ENCODE peak calls at places on chromosome X, in six cellular contexts. B is SK-N-SH, H is GM12878, A is K562, K is GM23338, N is HepG2. U is an unnamed sample.

GRCh38 chrX:22025751-22026150 is 6.4 kb upstream of the PHEX start:
- DNase-seq in N (peak), B (no peak), K (no peak), A (no peak), H (no peak), U (no peak)

GRCh38 chrX:107978080-107978479 is 4.1 kb downstream of the TEX13B start:
- DNase-seq in N (no peak), K (peak), B (no peak), H (no peak), A (no peak), U (no peak)

GRCh38 chrX:39627257-39627656 is 470.5 kb downstream of the BCOR start:
- DNase-seq in H (no peak), B (peak), N (no peak), A (peak), K (no peak), U (no peak)

GRCh38 chrX:11745881-11746280 is 12.2 kb upstream of the MSL3 start:
- DNase-seq in A (no peak), K (no peak), N (no peak), B (no peak), H (no peak), U (no peak)

GRCh38 chrX:111886678-111887077 is 10.7 kb downstream of the TRPC5OS start:
- DNase-seq in N (no peak), B (no peak), H (no peak), A (no peak), K (no peak), U (no peak)

GRCh38 chrX:70452143-70452733 is 7.6 kb downstream of the DLG3 start:
- DNase-seq in H (no peak), K (peak), N (peak), A (peak), B (peak), U (peak)

GRCh38 chrX:5236096-5236495 is 992.6 kb downstream of the NLGN4X start:
- DNase-seq in H (no peak), N (no peak), A (no peak), K (peak), B (peak), U (no peak)

GRCh38 chrX:151596282-151596681 is 32.8 kb downstream of the PASD1 start:
- DNase-seq in H (no peak), B (no peak), N (no peak), K (peak), A (no peak), U (no peak)

GRCh38 chrX:49995021-49995731 is 72.8 kb downstream of the CLCN5 start:
- DNase-seq in N (peak), A (no peak), B (no peak), K (peak), H (no peak), U (peak)

GRCh38 chrX:9855536-9856320 is 69.5 kb downstream of the SHROOM2 start:
- DNase-seq in B (no peak), A (no peak), K (no peak), N (no peak), H (no peak), U (no peak)

GRCh38 chrX:113962338-113962737 is 621.5 kb upstream of the HTR2C start:
- DNase-seq in B (no peak), N (no peak), K (no peak), A (no peak), H (no peak), U (no peak)

GRCh38 chrX:9897761-9898161 is 69.4 kb upstream of the CLDN34 start:
- DNase-seq in A (no peak), K (no peak), N (no peak), B (no peak), H (no peak), U (no peak)

GRCh38 chrX:78769933-78770332 is 22.4 kb downstream of the LPAR4 start:
- DNase-seq in H (no peak), K (no peak), B (no peak), N (no peak), A (no peak), U (no peak)

GRCh38 chrX:134971926-134972325 is 18.9 kb upstream of the SMIM10 start:
- DNase-seq in B (no peak), A (no peak), H (no peak), K (no peak), N (no peak), U (no peak)

GRCh38 chrX:23332888-23333821 is 1.5 kb upstream of the PTCHD1 start:
- DNase-seq in A (no peak), H (no peak), B (peak), K (peak), N (no peak), U (no peak)

GRCh38 chrX:3191186-3191585 is 149.9 kb downstream of the ARSF start:
- DNase-seq in B (no peak), N (no peak), K (no peak), A (no peak), H (no peak), U (no peak)

GRCh38 chrX:49175435-49175834 is 3.7 kb downstream of the PLP2 start:
- DNase-seq in N (no peak), B (no peak), A (no peak), H (no peak), K (no peak), U (no peak)

GRCh38 chrX:113741744-113742143 is 842.1 kb upstream of the HTR2C start:
- DNase-seq in H (no peak), N (peak), K (peak), B (peak), A (no peak), U (peak)

GRCh38 chrX:50161143-50161542 is 39.7 kb downstream of the AKAP4 start:
- DNase-seq in A (no peak), H (no peak), K (no peak), B (no peak), N (no peak), U (no peak)

GRCh38 chrX:132590350-132591026 is 101.7 kb upstream of the MBNL3 start:
- DNase-seq in K (no peak), N (peak), A (no peak), B (no peak), H (no peak), U (no peak)

GRCh38 chrX:107117993-107118321 is 665 bp downstream of the RBM41 start:
- DNase-seq in N (no peak), H (no peak), B (peak), K (no peak), A (no peak), U (no peak)

GRCh38 chrX:107659768-107660167 is 31.5 kb downstream of the PRPS1 start:
- DNase-seq in K (peak), A (peak), H (no peak), B (peak), N (peak), U (no peak)

GRCh38 chrX:95754411-95754810 is 930.2 kb upstream of the DIAPH2 start:
- DNase-seq in A (no peak), N (no peak), H (no peak), K (no peak), B (no peak), U (no peak)

GRCh38 chrX:87518504-87518903 is 902 bp downstream of the KLHL4 start:
- DNase-seq in A (no peak), H (no peak), B (no peak), K (no peak), N (no peak), U (no peak)

GRCh38 chrX:37796805-37797204 is 16.9 kb downstream of the CYBB start:
- DNase-seq in A (no peak), K (no peak), H (no peak), B (no peak), N (no peak), U (no peak)

GRCh38 chrX:151713859-151714258 is 2.0 kb upstream of the FATE1 start:
- DNase-seq in B (peak), A (peak), H (no peak), K (peak), N (peak), U (peak)

GRCh38 chrX:133468081-133468480 is 52.8 kb upstream of the GPC4 start:
- DNase-seq in K (no peak), B (no peak), A (no peak), N (no peak), H (no peak), U (no peak)

GRCh38 chrX:2928127-2928582 is 984 bp downstream of the ARSD start:
- DNase-seq in K (peak), N (peak), B (peak), A (no peak), H (no peak), U (no peak)

GRCh38 chrX:6826856-6827255 is 291.9 kb upstream of the VCX3A start:
- DNase-seq in B (no peak), K (no peak), H (no peak), N (no peak), A (no peak), U (no peak)

GRCh38 chrX:13855689-13856425 is 39.0 kb upstream of the GPM6B start:
- DNase-seq in A (no peak), B (no peak), H (no peak), K (no peak), N (no peak), U (no peak)
- H2AFZ ChIP-seq in A (no peak), B (no peak), H (no peak), K (no peak), N (no peak), U (no peak)

GRCh38 chrX:13254076-13254785 is 65.6 kb downstream of the ATXN3L start:
- DNase-seq in H (peak), K (no peak), A (peak), N (peak), B (no peak), U (no peak)
- TF ChIP-seq REST in H (no peak), K (no peak), A (no peak), N (no peak), B (no peak), U (no peak)

DNA sequence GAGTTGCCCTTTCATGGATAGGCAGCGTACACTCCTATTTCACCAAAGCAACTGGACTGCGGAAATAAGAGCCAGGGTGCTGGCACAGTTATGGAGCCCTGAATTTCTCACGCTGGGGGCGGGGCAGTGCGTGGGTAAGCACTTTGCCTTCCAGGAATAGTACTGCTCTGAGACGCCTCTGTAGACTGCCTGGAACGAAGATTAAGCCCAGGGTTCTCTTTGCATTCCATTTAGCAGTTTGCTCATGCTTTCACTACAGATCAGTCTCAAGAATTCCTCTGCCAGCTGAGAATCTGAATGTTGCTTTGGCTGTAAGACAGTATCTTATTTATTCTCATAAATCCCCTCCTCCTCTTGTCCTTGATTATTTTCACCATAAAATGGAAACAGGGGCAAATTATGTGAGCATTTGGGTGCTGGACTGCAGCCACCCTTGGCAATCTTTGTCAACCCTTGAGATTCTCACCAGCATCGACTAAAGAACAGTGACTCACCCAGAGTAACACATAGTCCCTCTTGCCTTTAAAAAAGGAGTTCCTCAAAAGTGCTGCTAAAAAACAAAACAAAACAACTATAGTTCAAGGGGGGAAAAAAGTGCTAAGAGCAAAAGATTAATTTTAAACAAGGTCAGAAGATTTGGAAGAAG is 88.9 kb upstream of the CITED1 start:
- DNase-seq in B (no peak), A (no peak), N (no peak), K (no peak), H (no peak), U (no peak)
- H3K4me2 ChIP-seq in B (no peak), A (no peak), N (no peak), K (no peak), H (no peak), U (no peak)

GRCh38 chrX:86148024-86148511 is at the start of gene DACH2:
- DNase-seq in A (peak), B (peak), N (peak), H (no peak), K (peak), U (no peak)
- H2AFZ ChIP-seq in A (no peak), B (peak), N (no peak), H (no peak), K (peak), U (no peak)

DNA sequence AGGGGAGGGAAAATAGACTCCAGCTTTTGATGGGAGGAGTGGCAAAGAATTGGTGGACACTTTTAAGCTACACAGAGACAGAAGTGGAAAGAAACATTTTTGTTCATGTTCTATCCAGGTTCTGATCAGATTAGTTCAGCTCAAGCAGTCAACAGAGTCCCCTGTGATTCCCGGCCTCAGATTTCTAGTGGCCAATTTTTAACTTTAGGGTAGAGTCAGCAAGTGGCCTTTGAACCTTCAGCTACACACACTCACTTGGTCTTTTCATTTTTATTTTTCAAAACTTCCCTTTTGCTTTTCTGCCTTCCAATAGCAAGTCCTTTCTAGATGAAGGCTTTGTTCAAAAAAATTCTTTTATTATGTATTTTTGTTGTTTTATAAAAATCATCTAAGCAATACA is 169.2 kb upstream of the RPS6KA3 start:
- DNase-seq in N (peak), K (no peak), A (no peak), H (no peak), B (no peak), U (no peak)
- TF ChIP-seq REST in N (no peak), K (no peak), A (no peak), H (no peak), B (no peak), U (no peak)

GRCh38 chrX:16796298-16796697 is 10.0 kb downstream of the TXLNG start:
- DNase-seq in B (no peak), H (no peak), A (no peak), N (no peak), K (no peak), U (no peak)

GRCh38 chrX:16797841-16798240 is 11.6 kb downstream of the TXLNG start:
- DNase-seq in N (no peak), H (no peak), B (no peak), A (no peak), K (no peak), U (no peak)

GRCh38 chrX:16797358-16797757 is 11.1 kb downstream of the TXLNG start:
- DNase-seq in A (no peak), N (no peak), K (no peak), H (no peak), B (no peak), U (no peak)
- H3K4me2 ChIP-seq in A (no peak), N (no peak), K (no peak), H (no peak), B (no peak), U (no peak)

GRCh38 chrX:140661657-140662056 is 47.9 kb upstream of the LINC00632 start:
- DNase-seq in N (no peak), H (no peak), B (no peak), A (no peak), K (no peak), U (no peak)
- H2AFZ ChIP-seq in N (no peak), H (no peak), B (no peak), A (no peak), K (no peak), U (no peak)

U was measured in HCT116.